ENCODE peak calls at places on chromosome 2, in four cellular contexts. T is cardiac muscle cell; E is activated naive CD4-positive, alpha-beta T cell treated with anti-CD3 and anti-CD28 coated beads for 36 hours; C is IMR-90. Y is an unnamed sample.

GRCh38 chr2:120861576-120862191 is 126.0 kb downstream of the GLI2 start:
- DNase-seq in T (no peak), E (no peak), C (peak; percentile 66), Y (no peak)

GRCh38 chr2:157874997-157875719 is 972 bp downstream of the ACVR1 start:
- DNase-seq in T (peak; percentile 45), E (peak; percentile 36), C (peak; percentile 93), Y (peak; percentile 13)

GRCh38 chr2:73112913-73113633 is at the start of gene RAB11FIP5:
- DNase-seq in T (peak; percentile 81), E (peak; percentile 78), C (peak; percentile 88), Y (peak; percentile 73)

GRCh38 chr2:146412625-146413024 is 1432.2 kb upstream of the ACVR2A start:
- DNase-seq in T (no peak), E (no peak), C (no peak), Y (peak; percentile 35)

GRCh38 chr2:9179572-9180201 is 26.9 kb upstream of the ASAP2 start:
- DNase-seq in T (no peak), E (no peak), C (peak; percentile 90), Y (no peak)

GRCh38 chr2:128408349-128409305 is 90.0 kb upstream of the HS6ST1 start:
- DNase-seq in T (no peak), E (no peak), C (peak; percentile 86), Y (no peak)

GRCh38 chr2:27191107-27191829 is 20.6 kb upstream of the ATRAID start:
- DNase-seq in T (peak; percentile 64), E (peak; percentile 71), C (peak; percentile 71), Y (peak; percentile 57)

GRCh38 chr2:150787353-150788098 is 300.1 kb upstream of the RND3 start:
- DNase-seq in T (no peak), E (no peak), C (no peak), Y (no peak)